ENCODE peak calls at places on chromosome 7, in seven cellular contexts. E is PC-3, V is NCI-H1105, F is left ventricle myocardium inferior, B is progenitor cell of endocrine pancreas, G is hepatic stellate cell, M is cardiac muscle cell. I is an unnamed sample.

GRCh38 chr7:151837285-151838042 is 39.5 kb downstream of the PRKAG2 start:
- DNase-seq in E (no peak), V (no peak), F (no peak), B (no peak), G (no peak), M (no peak), I (no peak)

GRCh38 chr7:5646846-5647245 is 134.6 kb downstream of the RNF216 start:
- DNase-seq in E (no peak), V (no peak), F (no peak), B (no peak), G (no peak), M (peak), I (no peak)

GRCh38 chr7:36686499-36686898 is 37.8 kb downstream of the AOAH start:
- DNase-seq in E (peak), V (no peak), F (no peak), B (no peak), G (no peak), M (peak), I (peak)

GRCh38 chr7:134446446-134446845 is 12.5 kb downstream of the AKR1B1 start:
- DNase-seq in E (no peak), V (no peak), F (no peak), B (no peak), G (no peak), M (no peak), I (no peak)

GRCh38 chr7:108066486-108066885 is 63.5 kb upstream of the LAMB1 start:
- DNase-seq in E (peak), V (no peak), F (no peak), B (no peak), G (no peak), M (no peak), I (no peak)

GRCh38 chr7:74199551-74200355 is 10.1 kb upstream of the LAT2 start:
- DNase-seq in E (peak), V (no peak), F (no peak), B (no peak), G (no peak), M (no peak), I (no peak)

GRCh38 chr7:45967591-45968157 is 46.6 kb upstream of the IGFBP3 start:
- DNase-seq in E (no peak), V (no peak), F (no peak), B (no peak), G (no peak), M (no peak), I (no peak)

GRCh38 chr7:127766831-127767489 is 115.0 kb downstream of the SND1 start:
- DNase-seq in E (no peak), V (no peak), F (no peak), B (no peak), G (no peak), M (no peak), I (no peak)

GRCh38 chr7:7944619-7945282 is 23.8 kb upstream of the GLCCI1 start:
- DNase-seq in E (no peak), V (no peak), F (no peak), B (no peak), G (no peak), M (no peak), I (no peak)

GRCh38 chr7:28528899-28529298 is 116.6 kb downstream of the CREB5 start:
- DNase-seq in E (no peak), V (no peak), F (no peak), B (no peak), G (no peak), M (no peak), I (no peak)